ENCODE peak calls at places on chromosome 5, in seven cellular contexts. One of them, this sample, is unnamed.

GRCh38 chr5:53095931-53096525 is 13.5 kb downstream of the MOCS2 start:
- DNase-seq in AML-193: peak; percentile 61
- DNase-seq in neuronal stem cell: peak; percentile 46
- DNase-seq in C1 segment of cervical spinal cord: no peak
- DNase-seq in natural killer cell treated with Interleukin-12 subunit alpha and Interleukin-12 subunit beta and Interleukin-15 and Interleukin-18, amount 100 ng/mL, for 72 hours: peak; percentile 72
- DNase-seq in CD4-positive, CD25-positive, alpha-beta regulatory T cell: peak; percentile 81
- DNase-seq in substantia nigra: peak; percentile 21
- DNase-seq in this sample: peak; percentile 46

GRCh38 chr5:172044631-172045314 is 38.3 kb upstream of the FBXW11 start:
- DNase-seq in C1 segment of cervical spinal cord: no peak
- DNase-seq in neuronal stem cell: no peak
- DNase-seq in substantia nigra: no peak
- DNase-seq in CD4-positive, CD25-positive, alpha-beta regulatory T cell: no peak
- DNase-seq in AML-193: no peak
- DNase-seq in natural killer cell treated with Interleukin-12 subunit alpha and Interleukin-12 subunit beta and Interleukin-15 and Interleukin-18, amount 100 ng/mL, for 72 hours: no peak
- DNase-seq in this sample: no peak

GRCh38 chr5:172636279-172637050 is 4.6 kb upstream of the NEURL1B start:
- DNase-seq in natural killer cell treated with Interleukin-12 subunit alpha and Interleukin-12 subunit beta and Interleukin-15 and Interleukin-18, amount 100 ng/mL, for 72 hours: no peak
- DNase-seq in CD4-positive, CD25-positive, alpha-beta regulatory T cell: no peak
- DNase-seq in C1 segment of cervical spinal cord: no peak
- DNase-seq in AML-193: no peak
- DNase-seq in neuronal stem cell: no peak
- DNase-seq in substantia nigra: no peak
- DNase-seq in this sample: no peak

GRCh38 chr5:32275421-32275765 is 37.3 kb downstream of the MTMR12 start:
- DNase-seq in neuronal stem cell: no peak
- DNase-seq in C1 segment of cervical spinal cord: no peak
- DNase-seq in AML-193: no peak
- DNase-seq in natural killer cell treated with Interleukin-12 subunit alpha and Interleukin-12 subunit beta and Interleukin-15 and Interleukin-18, amount 100 ng/mL, for 72 hours: no peak
- DNase-seq in substantia nigra: no peak
- DNase-seq in CD4-positive, CD25-positive, alpha-beta regulatory T cell: no peak
- DNase-seq in this sample: no peak

GRCh38 chr5:43290726-43291125 is 22.5 kb downstream of the HMGCS1 start:
- DNase-seq in AML-193: no peak
- DNase-seq in C1 segment of cervical spinal cord: no peak
- DNase-seq in natural killer cell treated with Interleukin-12 subunit alpha and Interleukin-12 subunit beta and Interleukin-15 and Interleukin-18, amount 100 ng/mL, for 72 hours: no peak
- DNase-seq in neuronal stem cell: no peak
- DNase-seq in substantia nigra: no peak
- DNase-seq in CD4-positive, CD25-positive, alpha-beta regulatory T cell: no peak
- DNase-seq in this sample: no peak

GRCh38 chr5:14809369-14810144 is 62.0 kb downstream of the ANKH start:
- DNase-seq in substantia nigra: peak; percentile 55
- DNase-seq in natural killer cell treated with Interleukin-12 subunit alpha and Interleukin-12 subunit beta and Interleukin-15 and Interleukin-18, amount 100 ng/mL, for 72 hours: peak; percentile 86
- DNase-seq in CD4-positive, CD25-positive, alpha-beta regulatory T cell: peak; percentile 93
- DNase-seq in AML-193: peak; percentile 45
- DNase-seq in C1 segment of cervical spinal cord: peak; percentile 16
- DNase-seq in neuronal stem cell: no peak
- DNase-seq in this sample: peak; percentile 77

GRCh38 chr5:142548739-142549275 is 137.1 kb downstream of the FGF1 start:
- DNase-seq in C1 segment of cervical spinal cord: no peak
- DNase-seq in natural killer cell treated with Interleukin-12 subunit alpha and Interleukin-12 subunit beta and Interleukin-15 and Interleukin-18, amount 100 ng/mL, for 72 hours: no peak
- DNase-seq in neuronal stem cell: peak; percentile 79
- DNase-seq in AML-193: peak; percentile 59
- DNase-seq in CD4-positive, CD25-positive, alpha-beta regulatory T cell: peak; percentile 26
- DNase-seq in substantia nigra: peak; percentile 25
- DNase-seq in this sample: peak; percentile 9

GRCh38 chr5:3931976-3932375 is 336.3 kb downstream of the IRX1 start:
- DNase-seq in CD4-positive, CD25-positive, alpha-beta regulatory T cell: no peak
- DNase-seq in AML-193: no peak
- DNase-seq in C1 segment of cervical spinal cord: no peak
- DNase-seq in substantia nigra: no peak
- DNase-seq in natural killer cell treated with Interleukin-12 subunit alpha and Interleukin-12 subunit beta and Interleukin-15 and Interleukin-18, amount 100 ng/mL, for 72 hours: no peak
- DNase-seq in neuronal stem cell: peak; percentile 4
- DNase-seq in this sample: no peak

GRCh38 chr5:58544195-58544594 is 38.7 kb upstream of the RAB3C start:
- DNase-seq in CD4-positive, CD25-positive, alpha-beta regulatory T cell: no peak
- DNase-seq in AML-193: peak; percentile 97
- DNase-seq in C1 segment of cervical spinal cord: no peak
- DNase-seq in natural killer cell treated with Interleukin-12 subunit alpha and Interleukin-12 subunit beta and Interleukin-15 and Interleukin-18, amount 100 ng/mL, for 72 hours: no peak
- DNase-seq in substantia nigra: no peak
- DNase-seq in neuronal stem cell: no peak
- DNase-seq in this sample: no peak

GRCh38 chr5:13993926-13994325 is 49.4 kb upstream of the DNAH5 start:
- DNase-seq in neuronal stem cell: no peak
- DNase-seq in natural killer cell treated with Interleukin-12 subunit alpha and Interleukin-12 subunit beta and Interleukin-15 and Interleukin-18, amount 100 ng/mL, for 72 hours: no peak
- DNase-seq in CD4-positive, CD25-positive, alpha-beta regulatory T cell: no peak
- DNase-seq in C1 segment of cervical spinal cord: no peak
- DNase-seq in AML-193: no peak
- DNase-seq in substantia nigra: no peak
- DNase-seq in this sample: no peak

GRCh38 chr5:3602713-3603502 is 7.3 kb downstream of the IRX1 start:
- DNase-seq in CD4-positive, CD25-positive, alpha-beta regulatory T cell: no peak
- DNase-seq in natural killer cell treated with Interleukin-12 subunit alpha and Interleukin-12 subunit beta and Interleukin-15 and Interleukin-18, amount 100 ng/mL, for 72 hours: no peak
- DNase-seq in C1 segment of cervical spinal cord: no peak
- DNase-seq in AML-193: no peak
- DNase-seq in neuronal stem cell: no peak
- DNase-seq in substantia nigra: peak; percentile 54
- DNase-seq in this sample: no peak

GRCh38 chr5:88488566-88488965 is 219.9 kb upstream of the TMEM161B start:
- DNase-seq in neuronal stem cell: no peak
- DNase-seq in AML-193: no peak
- DNase-seq in substantia nigra: no peak
- DNase-seq in natural killer cell treated with Interleukin-12 subunit alpha and Interleukin-12 subunit beta and Interleukin-15 and Interleukin-18, amount 100 ng/mL, for 72 hours: no peak
- DNase-seq in CD4-positive, CD25-positive, alpha-beta regulatory T cell: no peak
- DNase-seq in C1 segment of cervical spinal cord: no peak
- DNase-seq in this sample: no peak

GRCh38 chr5:94463739-94464138 is 154.7 kb downstream of the KIAA0825 start:
- DNase-seq in natural killer cell treated with Interleukin-12 subunit alpha and Interleukin-12 subunit beta and Interleukin-15 and Interleukin-18, amount 100 ng/mL, for 72 hours: no peak
- DNase-seq in CD4-positive, CD25-positive, alpha-beta regulatory T cell: no peak
- DNase-seq in AML-193: no peak
- DNase-seq in C1 segment of cervical spinal cord: no peak
- DNase-seq in neuronal stem cell: no peak
- DNase-seq in substantia nigra: no peak
- DNase-seq in this sample: no peak

GRCh38 chr5:118407958-118408357 is 580.4 kb downstream of the DTWD2 start:
- DNase-seq in AML-193: no peak
- DNase-seq in neuronal stem cell: no peak
- DNase-seq in C1 segment of cervical spinal cord: no peak
- DNase-seq in natural killer cell treated with Interleukin-12 subunit alpha and Interleukin-12 subunit beta and Interleukin-15 and Interleukin-18, amount 100 ng/mL, for 72 hours: no peak
- DNase-seq in substantia nigra: no peak
- DNase-seq in CD4-positive, CD25-positive, alpha-beta regulatory T cell: no peak
- DNase-seq in this sample: no peak

GRCh38 chr5:160209917-160210316 is 19.4 kb upstream of the FABP6 start:
- DNase-seq in C1 segment of cervical spinal cord: no peak
- DNase-seq in substantia nigra: no peak
- DNase-seq in AML-193: no peak
- DNase-seq in natural killer cell treated with Interleukin-12 subunit alpha and Interleukin-12 subunit beta and Interleukin-15 and Interleukin-18, amount 100 ng/mL, for 72 hours: no peak
- DNase-seq in CD4-positive, CD25-positive, alpha-beta regulatory T cell: no peak
- DNase-seq in neuronal stem cell: no peak
- DNase-seq in this sample: no peak

GRCh38 chr5:139064613-139065012 is 133.6 kb downstream of the SIL1 start:
- DNase-seq in natural killer cell treated with Interleukin-12 subunit alpha and Interleukin-12 subunit beta and Interleukin-15 and Interleukin-18, amount 100 ng/mL, for 72 hours: no peak
- DNase-seq in C1 segment of cervical spinal cord: no peak
- DNase-seq in neuronal stem cell: no peak
- DNase-seq in AML-193: no peak
- DNase-seq in substantia nigra: no peak
- DNase-seq in CD4-positive, CD25-positive, alpha-beta regulatory T cell: no peak
- DNase-seq in this sample: no peak

GRCh38 chr5:171562822-171563221 is 143.4 kb downstream of the FGF18 start:
- DNase-seq in C1 segment of cervical spinal cord: no peak
- DNase-seq in neuronal stem cell: no peak
- DNase-seq in natural killer cell treated with Interleukin-12 subunit alpha and Interleukin-12 subunit beta and Interleukin-15 and Interleukin-18, amount 100 ng/mL, for 72 hours: no peak
- DNase-seq in substantia nigra: no peak
- DNase-seq in AML-193: no peak
- DNase-seq in CD4-positive, CD25-positive, alpha-beta regulatory T cell: no peak
- DNase-seq in this sample: no peak

GRCh38 chr5:14250094-14250777 is 107.1 kb downstream of the TRIO start:
- DNase-seq in neuronal stem cell: peak; percentile 46
- DNase-seq in C1 segment of cervical spinal cord: peak; percentile 22
- DNase-seq in CD4-positive, CD25-positive, alpha-beta regulatory T cell: no peak
- DNase-seq in natural killer cell treated with Interleukin-12 subunit alpha and Interleukin-12 subunit beta and Interleukin-15 and Interleukin-18, amount 100 ng/mL, for 72 hours: no peak
- DNase-seq in AML-193: no peak
- DNase-seq in substantia nigra: peak; percentile 71
- DNase-seq in this sample: no peak

GRCh38 chr5:132372542-132372941 is 3.0 kb downstream of the SLC22A5 start:
- DNase-seq in substantia nigra: no peak
- DNase-seq in AML-193: no peak
- DNase-seq in natural killer cell treated with Interleukin-12 subunit alpha and Interleukin-12 subunit beta and Interleukin-15 and Interleukin-18, amount 100 ng/mL, for 72 hours: no peak
- DNase-seq in C1 segment of cervical spinal cord: no peak
- DNase-seq in neuronal stem cell: no peak
- DNase-seq in CD4-positive, CD25-positive, alpha-beta regulatory T cell: no peak
- DNase-seq in this sample: no peak

GRCh38 chr5:43313854-43314457 is 744 bp upstream of the HMGCS1 start:
- DNase-seq in substantia nigra: peak; percentile 7
- DNase-seq in neuronal stem cell: no peak
- DNase-seq in CD4-positive, CD25-positive, alpha-beta regulatory T cell: no peak
- DNase-seq in natural killer cell treated with Interleukin-12 subunit alpha and Interleukin-12 subunit beta and Interleukin-15 and Interleukin-18, amount 100 ng/mL, for 72 hours: no peak
- DNase-seq in C1 segment of cervical spinal cord: no peak
- DNase-seq in AML-193: no peak
- DNase-seq in this sample: no peak

GRCh38 chr5:143262393-143263174 is 140.9 kb downstream of the NR3C1 start:
- DNase-seq in substantia nigra: no peak
- DNase-seq in natural killer cell treated with Interleukin-12 subunit alpha and Interleukin-12 subunit beta and Interleukin-15 and Interleukin-18, amount 100 ng/mL, for 72 hours: no peak
- DNase-seq in CD4-positive, CD25-positive, alpha-beta regulatory T cell: no peak
- DNase-seq in neuronal stem cell: no peak
- DNase-seq in AML-193: no peak
- DNase-seq in C1 segment of cervical spinal cord: no peak
- DNase-seq in this sample: no peak

This sample was measured in central memory CD4-positive, alpha-beta T cell.